ENCODE peak calls at places on chromosomes 16 and 17, in eight cellular contexts. T, J, F, D, X, I, R and L are unnamed samples.

GRCh38 chr16:4140652-4141051 is 24.4 kb upstream of the ADCY9 start:
- DNase-seq in T (no peak), J (no peak), F (no peak), D (no peak), X (no peak), I (no peak), R (no peak), L (no peak)

GRCh38 chr17:4591529-4591928 is 7.2 kb downstream of the SMTNL2 start:
- DNase-seq in T (no peak), J (no peak), F (no peak), D (no peak), X (no peak), I (peak), R (peak), L (no peak)

GRCh38 chr17:79842136-79842655 is 3.0 kb upstream of the CBX4 start:
- DNase-seq in T (no peak), J (no peak), F (no peak), D (no peak), X (no peak), I (no peak), R (no peak), L (no peak)

GRCh38 chr17:8702996-8703395 is 41.6 kb downstream of the CCDC42 start:
- DNase-seq in T (no peak), J (no peak), F (no peak), D (no peak), X (no peak), I (no peak), R (no peak), L (no peak)

GRCh38 chr16:21656795-21657768 is 4.7 kb upstream of the IGSF6 start:
- DNase-seq in T (no peak), J (no peak), F (peak), D (no peak), X (no peak), I (no peak), R (no peak), L (no peak)

GRCh38 chr17:10266477-10266876 is 68.1 kb upstream of the GAS7 start:
- DNase-seq in T (no peak), J (no peak), F (no peak), D (no peak), X (no peak), I (no peak), R (no peak), L (no peak)

GRCh38 chr17:79890706-79891105 is 51.5 kb upstream of the CBX4 start:
- DNase-seq in T (no peak), J (no peak), F (no peak), D (no peak), X (peak), I (no peak), R (no peak), L (no peak)

GRCh38 chr16:1357906-1358566 is 6.3 kb downstream of the GNPTG start:
- DNase-seq in T (no peak), J (no peak), F (peak), D (no peak), X (no peak), I (no peak), R (peak), L (no peak)

GRCh38 chr16:48393843-48394703 is 8.9 kb upstream of the SIAH1 start:
- DNase-seq in T (no peak), J (peak), F (no peak), D (no peak), X (no peak), I (peak), R (no peak), L (no peak)

GRCh38 chr16:11072420-11073153 is 128.2 kb downstream of the CLEC16A start:
- DNase-seq in T (no peak), J (no peak), F (no peak), D (no peak), X (no peak), I (no peak), R (no peak), L (no peak)

GRCh38 chr16:64051826-64052225 is 1070.0 kb downstream of the CDH11 start:
- DNase-seq in T (peak), J (no peak), F (no peak), D (no peak), X (no peak), I (no peak), R (no peak), L (no peak)

GRCh38 chr16:84144301-84144858 is 597 bp downstream of the HSDL1 start:
- DNase-seq in T (no peak), J (no peak), F (no peak), D (peak), X (peak), I (no peak), R (peak), L (no peak)

DNA sequence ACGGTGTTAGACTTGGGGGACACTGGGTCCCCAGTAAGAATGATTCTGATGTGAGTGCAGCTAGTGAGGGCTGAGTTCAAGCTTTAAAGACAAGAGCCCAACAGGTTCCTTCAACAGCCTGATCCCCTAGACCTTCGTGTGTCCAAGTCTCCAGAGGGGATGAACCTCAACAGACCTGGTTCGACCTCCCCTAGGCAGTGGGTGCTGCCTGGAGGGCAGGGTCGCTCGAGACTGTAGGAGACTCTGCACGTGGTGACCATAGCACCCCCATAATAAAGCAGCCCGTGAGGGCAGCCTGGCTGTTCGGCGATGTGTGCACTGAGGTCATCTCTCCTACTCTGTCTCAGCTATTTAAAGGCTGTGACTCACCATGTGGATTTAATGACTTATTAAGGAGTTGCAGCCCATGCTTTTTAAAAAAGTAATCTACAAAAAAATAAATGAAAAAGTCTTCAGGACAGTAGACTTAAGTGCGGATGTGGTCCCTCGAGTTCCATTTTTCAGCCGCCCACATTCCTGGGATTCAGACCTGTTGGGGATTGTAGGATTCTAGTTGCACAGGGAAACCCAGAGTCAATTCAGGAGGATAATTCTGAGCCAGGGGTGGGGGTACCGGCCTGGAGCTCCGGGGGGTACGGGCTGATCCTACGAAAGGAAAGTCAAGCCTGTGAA is 23.4 kb upstream of the METRNL start:
- DNase-seq in T (no peak), J (peak), F (no peak), D (no peak), X (peak), I (no peak), R (no peak), L (no peak)
- H3K4me3 ChIP-seq in T (no peak), J (no peak), F (no peak), D (no peak), X (no peak), I (no peak), R (no peak), L (no peak)

GRCh38 chr16:71630808-71631207 is 4.8 kb downstream of the MARVELD3 start:
- DNase-seq in T (no peak), J (no peak), F (no peak), D (no peak), X (no peak), I (no peak), R (no peak), L (no peak)

GRCh38 chr16:71635632-71636031 is 9.6 kb downstream of the MARVELD3 start:
- DNase-seq in T (no peak), J (no peak), F (no peak), D (no peak), X (no peak), I (no peak), R (no peak), L (no peak)

GRCh38 chr16:71628810-71629209 is 2.8 kb downstream of the MARVELD3 start:
- DNase-seq in T (no peak), J (no peak), F (no peak), D (no peak), X (no peak), I (no peak), R (no peak), L (no peak)

GRCh38 chr16:71629617-71630016 is 3.6 kb downstream of the MARVELD3 start:
- DNase-seq in T (no peak), J (no peak), F (no peak), D (no peak), X (no peak), I (no peak), R (no peak), L (no peak)

DNA sequence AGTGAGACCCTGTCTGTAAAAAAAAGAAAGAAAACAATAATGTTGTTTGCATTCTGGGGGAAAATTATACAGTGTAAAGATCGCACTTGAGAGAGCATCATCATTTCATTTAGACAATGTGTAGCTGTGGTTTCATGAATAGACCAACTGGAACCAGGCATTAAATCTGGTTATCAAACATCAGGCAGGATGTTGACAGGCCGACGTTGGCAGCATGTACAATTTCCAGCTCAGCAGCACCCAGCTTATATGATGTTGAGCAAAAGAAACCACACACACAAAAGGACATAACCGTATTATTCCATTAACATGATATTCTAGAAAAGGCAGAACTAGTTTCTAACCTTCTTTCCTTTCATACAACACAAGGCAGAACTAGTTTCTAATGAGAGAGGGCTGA is 5.8 kb downstream of the MARVELD3 start:
- DNase-seq in T (no peak), J (no peak), F (no peak), D (no peak), X (no peak), I (no peak), R (no peak), L (no peak)
- TF ChIP-seq CTCF in T (no peak), J (no peak), F (no peak), D (no peak), X (no peak), I (no peak), R (no peak), L (no peak)

GRCh38 chr16:9089660-9090059 is 1.8 kb upstream of the HAPSTR1 start:
- DNase-seq in T (no peak), J (no peak), F (no peak), D (no peak), X (no peak), I (no peak), R (no peak), L (no peak)
- H3K4me3 ChIP-seq in T (peak), J (no peak), F (peak), D (no peak), X (no peak), I (peak), R (no peak), L (peak)

DNA sequence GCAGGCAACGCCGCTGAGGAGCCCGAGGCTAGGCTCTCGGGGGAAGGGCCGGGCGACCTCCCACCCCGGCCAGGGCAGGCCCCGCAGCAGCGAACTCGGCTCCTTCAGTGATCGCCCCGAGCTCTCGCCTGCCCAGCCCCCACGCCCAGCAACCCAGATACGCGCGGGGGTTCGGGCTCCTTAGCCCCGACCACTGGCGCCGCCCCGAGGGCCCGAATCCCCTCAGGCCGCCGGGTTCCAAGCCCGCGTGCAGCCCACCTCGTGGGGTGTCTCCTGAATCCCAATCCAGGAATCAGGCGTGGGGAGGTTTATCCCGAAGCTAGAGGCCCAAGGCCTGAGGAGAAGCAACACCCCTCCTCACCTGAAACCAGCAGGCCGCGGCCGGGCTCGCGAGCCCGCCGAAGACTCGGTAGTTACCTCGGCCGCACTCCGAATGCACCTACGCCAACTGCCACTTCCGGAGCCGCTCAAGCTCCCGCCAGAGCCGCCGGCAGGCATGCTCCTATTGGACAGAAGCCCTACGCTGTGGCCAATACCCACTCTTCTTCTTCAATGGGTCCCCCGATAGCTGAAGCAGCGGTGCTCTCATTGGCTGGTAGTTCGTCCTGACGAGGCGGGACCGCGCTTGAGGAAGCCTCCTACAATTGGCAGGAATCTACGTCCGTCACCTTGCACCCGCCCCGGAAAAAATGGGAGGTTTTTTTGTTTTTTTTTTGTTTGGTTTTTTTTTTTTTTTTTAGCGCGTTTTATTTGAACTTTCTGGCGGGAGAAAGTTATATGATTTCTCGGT is at the start of gene RFWD3:
- DNase-seq in T (peak), J (peak), F (peak), D (peak), X (peak), I (peak), R (peak), L (peak)
- TF ChIP-seq CTCF in T (no peak), J (no peak), F (no peak), D (no peak), X (no peak), I (no peak), R (no peak), L (no peak)

GRCh38 chr17:46940692-46941404 is 17.9 kb downstream of the GOSR2 start:
- DNase-seq in T (peak), J (peak), F (peak), D (peak), X (peak), I (peak), R (no peak), L (peak)
- H3K4me3 ChIP-seq in T (no peak), J (no peak), F (no peak), D (no peak), X (no peak), I (no peak), R (no peak), L (no peak)

GRCh38 chr17:45317113-45317820 is 447 bp upstream of the MAP3K14 start:
- DNase-seq in T (peak), J (peak), F (peak), D (peak), X (peak), I (peak), R (peak), L (peak)

GRCh38 chr17:45315583-45316270 is 1.1 kb downstream of the MAP3K14 start:
- DNase-seq in T (no peak), J (no peak), F (no peak), D (no peak), X (no peak), I (no peak), R (no peak), L (no peak)

GRCh38 chr17:45318561-45319230 is 1.9 kb upstream of the MAP3K14 start:
- DNase-seq in T (no peak), J (no peak), F (no peak), D (no peak), X (peak), I (no peak), R (no peak), L (no peak)

GRCh38 chr17:45314761-45315549 is 1.9 kb downstream of the MAP3K14 start:
- DNase-seq in T (no peak), J (no peak), F (no peak), D (no peak), X (no peak), I (no peak), R (no peak), L (no peak)

GRCh38 chr17:45316271-45317112 is at the start of gene MAP3K14:
- DNase-seq in T (no peak), J (peak), F (no peak), D (peak), X (peak), I (peak), R (peak), L (no peak)
- TF ChIP-seq CTCF in T (no peak), J (no peak), F (no peak), D (no peak), X (no peak), I (peak), R (no peak), L (peak)

GRCh38 chr16:29860218-29860617 is 2.8 kb downstream of the CDIPT start:
- DNase-seq in T (no peak), J (no peak), F (no peak), D (no peak), X (peak), I (no peak), R (no peak), L (no peak)

GRCh38 chr16:29864205-29864604 is 1.2 kb upstream of the CDIPT start:
- DNase-seq in T (no peak), J (no peak), F (no peak), D (no peak), X (no peak), I (no peak), R (no peak), L (no peak)

GRCh38 chr16:29862383-29862883 is 593 bp downstream of the CDIPT start:
- DNase-seq in T (no peak), J (no peak), F (no peak), D (no peak), X (peak), I (no peak), R (no peak), L (no peak)

GRCh38 chr16:29862884-29863668 is at the start of gene CDIPT:
- DNase-seq in T (peak), J (peak), F (peak), D (peak), X (peak), I (peak), R (peak), L (peak)

DNA sequence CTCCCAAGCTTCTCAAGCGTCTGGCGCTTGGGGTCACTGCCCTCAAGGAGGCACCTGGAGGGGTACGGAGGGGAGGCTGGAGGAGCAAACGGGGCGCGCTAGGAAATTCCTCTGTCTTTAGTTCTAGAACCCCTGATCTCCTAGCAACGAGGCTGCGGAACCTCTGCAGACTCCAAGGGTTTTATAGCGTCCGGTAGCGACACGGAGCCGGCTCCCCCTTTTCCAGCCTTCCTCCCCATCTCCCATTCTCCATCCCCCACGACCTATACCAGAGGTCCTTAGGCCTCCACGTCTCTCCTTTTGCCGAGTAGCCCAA is 601 bp upstream of the CDIPT start:
- DNase-seq in T (no peak), J (no peak), F (no peak), D (no peak), X (no peak), I (no peak), R (no peak), L (no peak)
- H3K4me3 ChIP-seq in T (peak), J (peak), F (peak), D (no peak), X (peak), I (peak), R (peak), L (peak)

GRCh38 chr17:17231621-17232302 is 5.2 kb downstream of the FLCN start:
- DNase-seq in T (no peak), J (peak), F (no peak), D (no peak), X (no peak), I (no peak), R (no peak), L (no peak)

GRCh38 chr17:17227608-17228520 is 9.1 kb downstream of the FLCN start:
- DNase-seq in T (no peak), J (peak), F (no peak), D (no peak), X (peak), I (peak), R (no peak), L (no peak)

GRCh38 chr17:17228521-17229279 is 8.3 kb downstream of the FLCN start:
- DNase-seq in T (no peak), J (no peak), F (no peak), D (no peak), X (no peak), I (peak), R (no peak), L (no peak)

GRCh38 chr17:17232303-17232621 is 4.7 kb downstream of the FLCN start:
- DNase-seq in T (no peak), J (no peak), F (no peak), D (no peak), X (no peak), I (no peak), R (no peak), L (no peak)

DNA sequence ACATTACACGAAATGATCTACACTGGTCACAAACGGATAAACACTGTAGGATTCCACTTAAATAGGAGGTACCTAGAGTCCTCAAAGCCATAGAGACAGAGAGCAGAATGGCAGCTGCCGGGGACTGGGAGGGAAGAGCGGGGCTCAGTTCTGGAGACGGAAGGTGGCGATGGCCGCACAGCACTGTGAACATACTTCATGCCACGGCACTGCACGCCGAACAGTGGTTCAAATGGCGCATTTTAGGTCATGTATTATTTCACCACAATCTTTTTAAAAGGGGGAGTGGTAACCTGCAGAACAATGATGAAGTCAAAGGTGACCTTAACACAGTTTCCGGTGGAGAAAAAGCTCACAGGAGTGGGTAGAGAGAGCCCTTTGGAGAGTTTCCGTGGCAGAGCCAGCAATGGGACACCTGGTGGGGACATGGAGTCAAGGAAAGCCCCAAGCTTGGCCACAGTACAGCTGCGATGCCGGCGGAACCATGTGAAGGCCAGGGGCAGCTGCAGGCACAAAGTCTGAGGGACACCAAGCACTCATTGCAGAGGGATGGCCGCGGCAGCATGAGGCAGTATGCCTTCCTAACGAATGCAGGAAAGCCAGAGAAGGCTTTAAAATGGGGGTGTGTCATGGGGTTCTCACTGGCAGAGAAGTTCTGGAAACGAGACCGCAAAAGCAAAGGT is 7.4 kb downstream of the FLCN start:
- DNase-seq in T (no peak), J (no peak), F (no peak), D (no peak), X (no peak), I (no peak), R (no peak), L (no peak)
- TF ChIP-seq CTCF in T (no peak), J (no peak), F (no peak), D (no peak), X (no peak), I (no peak), R (no peak), L (no peak)

DNA sequence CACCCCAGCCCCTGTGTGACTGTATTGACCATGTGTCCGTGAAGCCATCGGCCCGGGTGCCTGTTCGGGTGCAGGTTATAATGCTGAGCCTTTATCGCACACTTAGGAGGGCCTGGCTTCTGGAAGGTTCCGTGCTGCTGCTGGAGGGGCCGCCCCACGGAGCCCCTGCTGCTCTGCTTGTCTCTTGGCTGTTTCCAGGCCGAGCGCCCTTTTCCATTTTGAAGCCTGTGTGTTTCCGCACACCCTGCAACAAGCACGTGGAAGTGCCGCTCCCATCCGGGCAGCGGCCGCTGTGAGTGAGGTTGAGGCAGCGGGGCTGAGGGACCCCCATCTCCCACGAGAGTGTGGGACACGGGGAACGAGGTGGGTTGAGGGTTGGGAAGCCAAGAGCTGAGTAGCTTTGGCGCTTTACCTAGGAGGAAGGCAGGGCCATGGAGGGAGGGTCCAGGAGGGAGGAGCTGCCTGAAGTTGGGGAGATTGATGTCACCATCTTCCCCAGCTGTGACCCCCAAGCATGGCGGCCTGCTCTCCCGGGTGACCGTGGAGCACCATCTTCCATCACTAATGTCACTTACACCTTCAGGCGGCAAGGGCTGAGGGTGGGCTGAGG is 200.1 kb upstream of the GSE1 start:
- DNase-seq in T (no peak), J (peak), F (no peak), D (no peak), X (no peak), I (no peak), R (peak), L (no peak)
- H3K4me3 ChIP-seq in T (no peak), J (no peak), F (no peak), D (no peak), X (no peak), I (no peak), R (no peak), L (no peak)